ENCODE peak calls at places on chromosomes 2 and 18, in four cellular contexts. One of them, this sample, is unnamed. For H3K4me1, the result is how much of the 10 kb centered on the place peaks cover.

GRCh38 chr18:26342646-26343045 is 116.4 kb downstream of the TAF4B start:
- DNase-seq in small intestine: no peak
- DNase-seq in fibroblast of lung: no peak
- DNase-seq in tibial artery: no peak
- DNase-seq in this sample: no peak

GRCh38 chr2:130370490-130370889 is 14.6 kb downstream of the PTPN18 start:
- DNase-seq in small intestine: peak
- DNase-seq in fibroblast of lung: no peak
- DNase-seq in tibial artery: no peak
- DNase-seq in this sample: no peak

GRCh38 chr2:61993422-61994024 is 88.0 kb downstream of the COMMD1 start:
- DNase-seq in small intestine: peak
- DNase-seq in fibroblast of lung: peak
- DNase-seq in tibial artery: no peak
- DNase-seq in this sample: peak

GRCh38 chr18:7524786-7525185 is 42.3 kb upstream of the PTPRM start:
- DNase-seq in small intestine: no peak
- DNase-seq in fibroblast of lung: no peak
- DNase-seq in tibial artery: no peak
- DNase-seq in this sample: no peak

GRCh38 chr18:77062518-77063003 is 70.0 kb downstream of the MBP start:
- DNase-seq in small intestine: peak
- DNase-seq in fibroblast of lung: peak
- DNase-seq in tibial artery: no peak
- DNase-seq in this sample: no peak

GRCh38 chr2:133266075-133266925 is 302.0 kb downstream of the NCKAP5 start:
- DNase-seq in small intestine: no peak
- DNase-seq in fibroblast of lung: peak
- DNase-seq in tibial artery: no peak
- DNase-seq in this sample: peak

GRCh38 chr2:119823734-119824334 is 64.1 kb downstream of the PTPN4 start:
- DNase-seq in small intestine: peak
- DNase-seq in fibroblast of lung: peak
- DNase-seq in tibial artery: no peak
- DNase-seq in this sample: peak

GRCh38 chr2:201837391-201837790 is 31.1 kb downstream of the CDK15 start:
- DNase-seq in small intestine: no peak
- DNase-seq in fibroblast of lung: no peak
- DNase-seq in tibial artery: no peak
- DNase-seq in this sample: no peak

GRCh38 chr2:33765122-33765521 is 166.0 kb upstream of the FAM98A start:
- DNase-seq in small intestine: no peak
- DNase-seq in fibroblast of lung: no peak
- DNase-seq in tibial artery: no peak
- DNase-seq in this sample: peak

GRCh38 chr2:24010477-24011277 is 792 bp downstream of the MFSD2B start:
- DNase-seq in small intestine: no peak
- DNase-seq in fibroblast of lung: no peak
- DNase-seq in tibial artery: no peak
- DNase-seq in this sample: no peak

GRCh38 chr2:240988146-240988545 is 10.3 kb upstream of the SNED1 start:
- DNase-seq in small intestine: no peak
- DNase-seq in fibroblast of lung: peak
- DNase-seq in tibial artery: peak
- DNase-seq in this sample: no peak

GRCh38 chr2:30403592-30404353 is 43.3 kb upstream of the LCLAT1 start:
- DNase-seq in small intestine: peak
- DNase-seq in fibroblast of lung: no peak
- DNase-seq in tibial artery: no peak
- DNase-seq in this sample: peak

GRCh38 chr2:174826051-174826450 is 61.8 kb upstream of the CHRNA1 start:
- DNase-seq in small intestine: no peak
- DNase-seq in fibroblast of lung: no peak
- DNase-seq in tibial artery: no peak
- DNase-seq in this sample: no peak

GRCh38 chr2:232372231-232373208 is 6.0 kb upstream of the ALPP start:
- DNase-seq in small intestine: no peak
- DNase-seq in fibroblast of lung: peak
- DNase-seq in tibial artery: no peak
- DNase-seq in this sample: peak

GRCh38 chr2:11409184-11409959 is 56.6 kb downstream of the E2F6 start:
- DNase-seq in small intestine: peak
- DNase-seq in fibroblast of lung: no peak
- DNase-seq in tibial artery: no peak
- DNase-seq in this sample: no peak

GRCh38 chr18:39486268-39486667 is 1920.7 kb upstream of the CELF4 start:
- DNase-seq in small intestine: no peak
- DNase-seq in fibroblast of lung: no peak
- DNase-seq in tibial artery: no peak
- DNase-seq in this sample: no peak

GRCh38 chr18:32711862-32712261 is 61.0 kb downstream of the KLHL14 start:
- DNase-seq in small intestine: no peak
- DNase-seq in fibroblast of lung: no peak
- DNase-seq in tibial artery: no peak
- DNase-seq in this sample: no peak

GRCh38 chr2:180033993-180034894 is 27.1 kb upstream of the CWC22 start:
- DNase-seq in small intestine: no peak
- DNase-seq in fibroblast of lung: peak
- DNase-seq in tibial artery: no peak
- DNase-seq in this sample: peak

GRCh38 chr2:64910972-64911433 is 78.2 kb upstream of the SLC1A4 start:
- DNase-seq in small intestine: no peak
- DNase-seq in fibroblast of lung: no peak
- DNase-seq in tibial artery: no peak
- DNase-seq in this sample: no peak

GRCh38 chr2:204695506-204695905 is 150.2 kb downstream of the PARD3B start:
- DNase-seq in small intestine: no peak
- DNase-seq in fibroblast of lung: no peak
- DNase-seq in tibial artery: no peak
- DNase-seq in this sample: no peak

GRCh38 chr18:22347624-22348511 is 69.8 kb downstream of the CTAGE1 start:
- DNase-seq in small intestine: peak
- DNase-seq in fibroblast of lung: peak
- DNase-seq in tibial artery: no peak
- DNase-seq in this sample: peak

GRCh38 chr2:210524533-210524932 is 31.9 kb upstream of the CPS1 start:
- DNase-seq in small intestine: no peak
- DNase-seq in fibroblast of lung: no peak
- DNase-seq in tibial artery: no peak
- DNase-seq in this sample: no peak

GRCh38 chr18:23099621-23100020 is 35.7 kb upstream of the CABLES1 start:
- DNase-seq in small intestine: peak
- DNase-seq in fibroblast of lung: no peak
- DNase-seq in tibial artery: no peak
- DNase-seq in this sample: peak

GRCh38 chr2:20988906-20989305 is 55.0 kb downstream of the APOB start:
- DNase-seq in small intestine: no peak
- DNase-seq in fibroblast of lung: no peak
- DNase-seq in tibial artery: no peak
- DNase-seq in this sample: no peak

GRCh38 chr2:26164231-26164630 is 8.7 kb upstream of the GAREM2 start:
- DNase-seq in small intestine: no peak
- DNase-seq in fibroblast of lung: no peak
- DNase-seq in tibial artery: no peak
- DNase-seq in this sample: no peak

GRCh38 chr2:11833601-11834000 is 87.2 kb downstream of the LPIN1 start:
- DNase-seq in small intestine: no peak
- DNase-seq in fibroblast of lung: no peak
- DNase-seq in tibial artery: no peak
- DNase-seq in this sample: no peak

GRCh38 chr2:68766378-68766845 is 31.8 kb downstream of the ARHGAP25 start:
- DNase-seq in small intestine: peak
- DNase-seq in fibroblast of lung: peak
- DNase-seq in tibial artery: peak
- DNase-seq in this sample: peak

GRCh38 chr2:191800874-191801273 is 46.0 kb downstream of the CAVIN2 start:
- DNase-seq in small intestine: no peak
- DNase-seq in fibroblast of lung: no peak
- DNase-seq in tibial artery: no peak
- DNase-seq in this sample: no peak

GRCh38 chr2:48059975-48060374 is 153.7 kb upstream of the FBXO11 start:
- DNase-seq in small intestine: no peak
- DNase-seq in fibroblast of lung: no peak
- DNase-seq in tibial artery: no peak
- DNase-seq in this sample: peak

DNA sequence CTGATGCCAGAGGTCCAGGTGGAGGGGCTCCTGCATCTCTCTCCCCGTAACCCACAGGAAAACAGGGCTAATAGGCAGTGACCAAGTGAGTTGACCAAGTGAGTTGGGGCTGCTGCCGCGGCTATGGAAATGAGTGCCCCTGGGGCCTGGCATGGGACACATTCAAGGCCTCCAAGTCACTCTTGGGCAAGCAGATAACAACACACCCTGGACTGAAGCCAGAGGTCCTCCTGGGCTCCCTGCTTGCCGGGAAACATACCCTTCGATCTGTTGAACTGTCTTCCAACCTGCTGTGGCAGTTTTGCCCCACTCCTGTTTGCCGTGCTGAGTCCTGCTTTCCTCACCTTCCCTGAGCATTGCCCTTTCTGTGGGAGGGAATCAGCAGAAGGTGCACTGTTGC is 89.2 kb downstream of the LIPG start:
- DNase-seq in small intestine: peak
- DNase-seq in fibroblast of lung: no peak
- DNase-seq in tibial artery: no peak
- DNase-seq in this sample: no peak
- H3K4me3 ChIP-seq in small intestine: no peak
- H3K4me3 ChIP-seq in fibroblast of lung: no peak
- H3K4me3 ChIP-seq in tibial artery: no peak
- H3K4me3 ChIP-seq in this sample: no peak

GRCh38 chr2:9228781-9229469 is 22.3 kb downstream of the ASAP2 start:
- DNase-seq in small intestine: no peak
- DNase-seq in fibroblast of lung: no peak
- DNase-seq in tibial artery: no peak
- DNase-seq in this sample: no peak

GRCh38 chr2:9222246-9222898 is 15.8 kb downstream of the ASAP2 start:
- DNase-seq in small intestine: no peak
- DNase-seq in fibroblast of lung: peak
- DNase-seq in tibial artery: peak
- DNase-seq in this sample: no peak

GRCh38 chr2:9228088-9228751 is 21.6 kb downstream of the ASAP2 start:
- DNase-seq in small intestine: no peak
- DNase-seq in fibroblast of lung: peak
- DNase-seq in tibial artery: no peak
- DNase-seq in this sample: no peak

GRCh38 chr2:9226458-9227380 is 20.1 kb downstream of the ASAP2 start:
- DNase-seq in small intestine: no peak
- DNase-seq in fibroblast of lung: no peak
- DNase-seq in tibial artery: no peak
- DNase-seq in this sample: no peak

DNA sequence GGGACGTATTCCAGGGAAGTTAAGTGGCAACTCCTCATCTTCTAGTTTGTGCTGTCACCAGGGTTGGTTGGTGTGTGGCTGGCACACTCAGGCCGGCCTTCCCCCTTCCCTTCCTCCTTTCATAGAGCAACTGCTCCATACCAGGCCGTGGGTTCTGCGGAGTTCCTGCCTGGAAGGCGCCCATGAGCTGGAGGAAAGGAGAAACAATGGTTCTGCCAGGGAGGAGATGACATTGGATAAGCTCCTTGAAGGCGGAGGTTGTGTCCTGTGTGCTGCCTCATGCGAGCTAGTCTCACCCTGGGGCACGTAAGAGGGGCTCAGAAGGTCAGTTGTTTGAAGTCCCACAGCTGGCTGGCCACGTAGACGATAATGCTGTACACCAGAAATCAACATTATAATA is 19.2 kb downstream of the ASAP2 start:
- DNase-seq in small intestine: no peak
- DNase-seq in fibroblast of lung: no peak
- DNase-seq in tibial artery: no peak
- DNase-seq in this sample: no peak
- H3K4me1 ChIP-seq in small intestine: under half
- H3K4me1 ChIP-seq in fibroblast of lung: under half
- H3K4me1 ChIP-seq in tibial artery: under half
- H3K4me1 ChIP-seq in this sample: under half

GRCh38 chr2:1745171-1746023 is 1.1 kb upstream of the PXDN start:
- DNase-seq in small intestine: no peak
- DNase-seq in fibroblast of lung: no peak
- DNase-seq in tibial artery: no peak
- DNase-seq in this sample: no peak
- H3K4me3 ChIP-seq in small intestine: no peak
- H3K4me3 ChIP-seq in fibroblast of lung: peak
- H3K4me3 ChIP-seq in tibial artery: peak
- H3K4me3 ChIP-seq in this sample: no peak

GRCh38 chr2:16203069-16203468 is 262.7 kb downstream of the MYCN start:
- DNase-seq in small intestine: peak
- DNase-seq in fibroblast of lung: no peak
- DNase-seq in tibial artery: no peak
- DNase-seq in this sample: no peak

GRCh38 chr2:16204791-16205620 is 264.7 kb downstream of the MYCN start:
- DNase-seq in small intestine: no peak
- DNase-seq in fibroblast of lung: no peak
- DNase-seq in tibial artery: no peak
- DNase-seq in this sample: no peak

GRCh38 chr2:16202643-16203020 is 262.3 kb downstream of the MYCN start:
- DNase-seq in small intestine: no peak
- DNase-seq in fibroblast of lung: no peak
- DNase-seq in tibial artery: no peak
- DNase-seq in this sample: no peak

GRCh38 chr2:16204251-16204650 is 263.9 kb downstream of the MYCN start:
- DNase-seq in small intestine: no peak
- DNase-seq in fibroblast of lung: no peak
- DNase-seq in tibial artery: no peak
- DNase-seq in this sample: no peak

GRCh38 chr2:16203691-16204090 is 263.3 kb downstream of the MYCN start:
- DNase-seq in small intestine: no peak
- DNase-seq in fibroblast of lung: no peak
- DNase-seq in tibial artery: no peak
- DNase-seq in this sample: no peak
- H3K4me1 ChIP-seq in small intestine: under half
- H3K4me1 ChIP-seq in fibroblast of lung: under half
- H3K4me1 ChIP-seq in tibial artery: under half
- H3K4me1 ChIP-seq in this sample: under half

GRCh38 chr2:215418064-215418963 is 17.6 kb downstream of the FN1 start:
- DNase-seq in small intestine: no peak
- DNase-seq in fibroblast of lung: peak
- DNase-seq in tibial artery: no peak
- DNase-seq in this sample: no peak
- H3K4me3 ChIP-seq in small intestine: no peak
- H3K4me3 ChIP-seq in fibroblast of lung: no peak
- H3K4me3 ChIP-seq in tibial artery: no peak
- H3K4me3 ChIP-seq in this sample: no peak

DNA sequence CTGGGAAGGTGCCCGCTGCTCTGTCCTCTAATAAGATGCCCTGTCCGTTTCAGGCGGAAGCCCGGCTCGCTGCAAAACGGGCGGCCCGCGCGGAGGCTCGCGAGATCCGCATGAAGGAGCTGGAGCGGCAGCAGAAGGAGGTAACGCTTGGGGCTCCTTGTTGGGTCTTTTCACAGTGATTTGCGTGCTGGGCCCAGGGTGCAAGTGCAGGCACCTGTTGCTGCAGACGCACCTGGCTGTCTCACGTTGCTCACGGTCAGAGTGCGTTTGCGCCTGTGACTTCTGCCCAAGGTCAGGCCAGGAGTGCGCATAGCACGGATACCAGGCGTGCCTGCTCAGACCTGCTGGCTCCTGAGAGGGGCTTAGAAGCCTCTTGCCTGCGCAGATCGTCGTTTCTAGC is 81.1 kb downstream of the LRRFIP1 start:
- DNase-seq in small intestine: no peak
- DNase-seq in fibroblast of lung: no peak
- DNase-seq in tibial artery: no peak
- DNase-seq in this sample: no peak
- H3K4me1 ChIP-seq in small intestine: under half
- H3K4me1 ChIP-seq in fibroblast of lung: under half
- H3K4me1 ChIP-seq in tibial artery: under half
- H3K4me1 ChIP-seq in this sample: under half

GRCh38 chr2:46548103-46548486 is 68.7 kb downstream of the TMEM247 start:
- DNase-seq in small intestine: no peak
- DNase-seq in fibroblast of lung: no peak
- DNase-seq in tibial artery: no peak
- DNase-seq in this sample: no peak
- H3K4me3 ChIP-seq in small intestine: no peak
- H3K4me3 ChIP-seq in fibroblast of lung: no peak
- H3K4me3 ChIP-seq in tibial artery: no peak
- H3K4me3 ChIP-seq in this sample: no peak